ENCODE peak calls at places on chromosomes 13 and 19, in six cellular contexts. One of them, this sample, is unnamed. For H3K27me3, the result is how much of the 10 kb centered on the place peaks cover.

GRCh38 chr13:112978561-112979405 is 9.8 kb downstream of the MCF2L start:
- DNase-seq in fibroblast of lung: no peak
- DNase-seq in heart left ventricle: no peak
- DNase-seq in SJSA1: no peak
- DNase-seq in DND-41: no peak
- DNase-seq in BE2C: no peak
- DNase-seq in this sample: no peak

GRCh38 chr13:24208314-24208713 is 47.8 kb downstream of the SPATA13 start:
- DNase-seq in fibroblast of lung: peak
- DNase-seq in heart left ventricle: no peak
- DNase-seq in SJSA1: peak
- DNase-seq in DND-41: no peak
- DNase-seq in BE2C: no peak
- DNase-seq in this sample: no peak

GRCh38 chr13:60759499-60759898 is 362.5 kb downstream of the TDRD3 start:
- DNase-seq in fibroblast of lung: no peak
- DNase-seq in heart left ventricle: no peak
- DNase-seq in SJSA1: peak
- DNase-seq in DND-41: no peak
- DNase-seq in BE2C: no peak
- DNase-seq in this sample: no peak

GRCh38 chr13:73730014-73730413 is 404.2 kb downstream of the KLF12 start:
- DNase-seq in fibroblast of lung: no peak
- DNase-seq in heart left ventricle: no peak
- DNase-seq in SJSA1: no peak
- DNase-seq in DND-41: no peak
- DNase-seq in BE2C: no peak
- DNase-seq in this sample: no peak

GRCh38 chr13:35512271-35512920 is 35.9 kb upstream of the MAB21L1 start:
- DNase-seq in fibroblast of lung: peak
- DNase-seq in heart left ventricle: no peak
- DNase-seq in SJSA1: no peak
- DNase-seq in DND-41: no peak
- DNase-seq in BE2C: no peak
- DNase-seq in this sample: no peak

GRCh38 chr19:32067686-32068085 is 277.7 kb upstream of the ZNF507 start:
- DNase-seq in fibroblast of lung: no peak
- DNase-seq in heart left ventricle: no peak
- DNase-seq in SJSA1: no peak
- DNase-seq in DND-41: no peak
- DNase-seq in BE2C: no peak
- DNase-seq in this sample: no peak

GRCh38 chr13:57633141-57633949 is 1.8 kb downstream of the PCDH17 start:
- DNase-seq in fibroblast of lung: peak
- DNase-seq in heart left ventricle: peak
- DNase-seq in SJSA1: no peak
- DNase-seq in DND-41: no peak
- DNase-seq in BE2C: no peak
- DNase-seq in this sample: peak

GRCh38 chr19:56153507-56153906 is 12.4 kb downstream of the ZNF444 start:
- DNase-seq in fibroblast of lung: no peak
- DNase-seq in heart left ventricle: no peak
- DNase-seq in SJSA1: no peak
- DNase-seq in DND-41: no peak
- DNase-seq in BE2C: no peak
- DNase-seq in this sample: no peak

GRCh38 chr13:73809561-73809960 is 324.6 kb downstream of the KLF12 start:
- DNase-seq in fibroblast of lung: peak
- DNase-seq in heart left ventricle: no peak
- DNase-seq in SJSA1: peak
- DNase-seq in DND-41: no peak
- DNase-seq in BE2C: no peak
- DNase-seq in this sample: no peak

GRCh38 chr13:42176286-42176685 is 95.7 kb upstream of the AKAP11 start:
- DNase-seq in fibroblast of lung: no peak
- DNase-seq in heart left ventricle: no peak
- DNase-seq in SJSA1: no peak
- DNase-seq in DND-41: peak
- DNase-seq in BE2C: no peak
- DNase-seq in this sample: no peak

GRCh38 chr13:49356224-49356623 is 87.6 kb downstream of the CAB39L start:
- DNase-seq in fibroblast of lung: peak
- DNase-seq in heart left ventricle: no peak
- DNase-seq in SJSA1: peak
- DNase-seq in DND-41: no peak
- DNase-seq in BE2C: no peak
- DNase-seq in this sample: no peak

GRCh38 chr13:113220141-113220598 is 10.8 kb downstream of the CUL4A start:
- DNase-seq in fibroblast of lung: no peak
- DNase-seq in heart left ventricle: no peak
- DNase-seq in SJSA1: no peak
- DNase-seq in DND-41: no peak
- DNase-seq in BE2C: peak
- DNase-seq in this sample: no peak

GRCh38 chr19:38917516-38917915 is 5.5 kb upstream of the CCER2 start:
- DNase-seq in fibroblast of lung: no peak
- DNase-seq in heart left ventricle: no peak
- DNase-seq in SJSA1: no peak
- DNase-seq in DND-41: no peak
- DNase-seq in BE2C: peak
- DNase-seq in this sample: no peak

GRCh38 chr19:40809358-40810086 is 10.5 kb downstream of the EGLN2 start:
- DNase-seq in fibroblast of lung: no peak
- DNase-seq in heart left ventricle: no peak
- DNase-seq in SJSA1: no peak
- DNase-seq in DND-41: no peak
- DNase-seq in BE2C: no peak
- DNase-seq in this sample: no peak

GRCh38 chr13:108786578-108787100 is 157.2 kb downstream of the MYO16 start:
- DNase-seq in fibroblast of lung: peak
- DNase-seq in heart left ventricle: no peak
- DNase-seq in SJSA1: no peak
- DNase-seq in DND-41: no peak
- DNase-seq in BE2C: no peak
- DNase-seq in this sample: no peak

GRCh38 chr13:109810761-109811510 is 24.6 kb upstream of the IRS2 start:
- DNase-seq in fibroblast of lung: no peak
- DNase-seq in heart left ventricle: no peak
- DNase-seq in SJSA1: no peak
- DNase-seq in DND-41: no peak
- DNase-seq in BE2C: no peak
- DNase-seq in this sample: no peak

GRCh38 chr13:99063952-99064351 is 86.1 kb upstream of the DOCK9 start:
- DNase-seq in fibroblast of lung: peak
- DNase-seq in heart left ventricle: no peak
- DNase-seq in SJSA1: no peak
- DNase-seq in DND-41: no peak
- DNase-seq in BE2C: no peak
- DNase-seq in this sample: no peak

GRCh38 chr19:30374791-30375650 is 2.8 kb downstream of the ZNF536 start:
- DNase-seq in fibroblast of lung: no peak
- DNase-seq in heart left ventricle: no peak
- DNase-seq in SJSA1: peak
- DNase-seq in DND-41: no peak
- DNase-seq in BE2C: peak
- DNase-seq in this sample: no peak

GRCh38 chr13:51590966-51591627 is 6.8 kb downstream of the WDFY2 start:
- DNase-seq in fibroblast of lung: peak
- DNase-seq in heart left ventricle: no peak
- DNase-seq in SJSA1: peak
- DNase-seq in DND-41: no peak
- DNase-seq in BE2C: no peak
- DNase-seq in this sample: no peak

GRCh38 chr19:33482486-33482885 is 39.1 kb downstream of the PEPD start:
- DNase-seq in fibroblast of lung: no peak
- DNase-seq in heart left ventricle: no peak
- DNase-seq in SJSA1: no peak
- DNase-seq in DND-41: no peak
- DNase-seq in BE2C: no peak
- DNase-seq in this sample: no peak

GRCh38 chr13:77728265-77728966 is 30.9 kb downstream of the SLAIN1 start:
- DNase-seq in fibroblast of lung: no peak
- DNase-seq in heart left ventricle: no peak
- DNase-seq in SJSA1: no peak
- DNase-seq in DND-41: no peak
- DNase-seq in BE2C: no peak
- DNase-seq in this sample: no peak

GRCh38 chr13:77724092-77724491 is 26.6 kb downstream of the SLAIN1 start:
- DNase-seq in fibroblast of lung: no peak
- DNase-seq in heart left ventricle: no peak
- DNase-seq in SJSA1: no peak
- DNase-seq in DND-41: no peak
- DNase-seq in BE2C: no peak
- DNase-seq in this sample: no peak

GRCh38 chr13:77733674-77734073 is 36.2 kb downstream of the SLAIN1 start:
- DNase-seq in fibroblast of lung: no peak
- DNase-seq in heart left ventricle: no peak
- DNase-seq in SJSA1: no peak
- DNase-seq in DND-41: no peak
- DNase-seq in BE2C: no peak
- DNase-seq in this sample: no peak

GRCh38 chr13:77732287-77732686 is 34.8 kb downstream of the SLAIN1 start:
- DNase-seq in fibroblast of lung: no peak
- DNase-seq in heart left ventricle: no peak
- DNase-seq in SJSA1: no peak
- DNase-seq in DND-41: no peak
- DNase-seq in BE2C: no peak
- DNase-seq in this sample: no peak

DNA sequence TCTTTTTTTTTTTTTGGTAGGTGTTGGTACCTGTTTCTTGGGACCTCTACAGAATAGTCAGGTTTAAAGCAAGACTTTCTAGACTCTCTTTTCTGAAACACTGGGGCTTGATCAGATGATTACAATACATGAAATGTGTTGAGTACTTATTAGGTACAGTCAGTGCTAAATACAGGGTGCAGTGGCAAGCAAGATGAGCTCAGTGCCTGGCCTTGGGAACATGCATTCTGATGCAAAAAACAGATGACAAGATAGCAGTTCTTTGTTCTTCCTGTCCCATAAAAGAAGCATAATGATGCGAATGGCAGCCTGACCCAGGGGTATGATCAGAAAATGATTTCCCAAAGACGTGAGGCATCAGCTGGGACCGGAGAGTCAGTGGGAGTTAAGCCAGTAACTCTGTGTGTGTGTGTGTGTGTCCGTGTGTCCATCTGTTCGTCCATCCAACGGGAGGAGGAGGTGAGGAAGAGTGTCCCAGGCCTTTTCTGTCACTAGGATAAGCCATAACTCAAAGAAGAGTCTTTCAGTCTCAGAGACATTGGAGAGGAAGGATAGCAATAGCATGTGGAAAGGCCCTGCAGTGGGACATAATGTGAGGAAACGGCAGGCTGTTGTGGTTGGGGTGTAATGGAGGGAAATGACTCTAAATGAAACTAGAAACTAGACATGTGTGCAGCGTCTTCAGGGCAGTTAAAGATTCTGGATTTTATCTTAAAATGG is 32.2 kb downstream of the SLAIN1 start:
- DNase-seq in fibroblast of lung: no peak
- DNase-seq in heart left ventricle: no peak
- DNase-seq in SJSA1: no peak
- DNase-seq in DND-41: no peak
- DNase-seq in BE2C: no peak
- DNase-seq in this sample: no peak
- H3K4me3 ChIP-seq in fibroblast of lung: no peak
- H3K4me3 ChIP-seq in heart left ventricle: no peak
- H3K4me3 ChIP-seq in SJSA1: no peak
- H3K4me3 ChIP-seq in DND-41: no peak
- H3K4me3 ChIP-seq in BE2C: no peak
- H3K4me3 ChIP-seq in this sample: no peak

GRCh38 chr19:49435670-49436069 is 5.7 kb downstream of the SLC17A7 start:
- DNase-seq in fibroblast of lung: no peak
- DNase-seq in heart left ventricle: no peak
- DNase-seq in SJSA1: no peak
- DNase-seq in DND-41: no peak
- DNase-seq in BE2C: no peak
- DNase-seq in this sample: no peak
- H3K27me3 ChIP-seq in fibroblast of lung: half or more
- H3K27me3 ChIP-seq in heart left ventricle: under half
- H3K27me3 ChIP-seq in SJSA1: half or more
- H3K27me3 ChIP-seq in DND-41: under half
- H3K27me3 ChIP-seq in BE2C: half or more
- H3K27me3 ChIP-seq in this sample: half or more

DNA sequence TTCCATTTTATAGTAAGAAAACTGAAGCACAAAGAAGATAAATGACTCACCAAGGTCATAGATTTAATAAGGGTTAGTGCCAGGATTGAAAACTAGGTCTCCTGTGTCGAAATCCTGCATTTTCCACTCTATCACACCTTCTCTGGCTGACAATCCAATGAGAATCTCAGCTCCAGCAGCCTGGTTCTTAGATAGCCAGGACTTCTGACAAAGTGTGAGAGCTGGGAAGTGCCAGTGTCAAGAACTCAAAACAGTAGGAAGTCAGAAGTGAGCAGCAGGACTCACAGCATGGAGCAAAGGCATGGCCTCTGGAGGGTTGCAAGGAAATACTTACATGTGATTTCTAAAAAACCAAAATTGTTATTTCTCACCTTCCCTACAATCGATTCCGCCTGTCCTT is 24.3 kb downstream of the KCTD12 start:
- DNase-seq in fibroblast of lung: no peak
- DNase-seq in heart left ventricle: no peak
- DNase-seq in SJSA1: no peak
- DNase-seq in DND-41: no peak
- DNase-seq in BE2C: no peak
- DNase-seq in this sample: no peak
- H3K4me3 ChIP-seq in fibroblast of lung: no peak
- H3K4me3 ChIP-seq in heart left ventricle: no peak
- H3K4me3 ChIP-seq in SJSA1: no peak
- H3K4me3 ChIP-seq in DND-41: no peak
- H3K4me3 ChIP-seq in BE2C: no peak
- H3K4me3 ChIP-seq in this sample: no peak

DNA sequence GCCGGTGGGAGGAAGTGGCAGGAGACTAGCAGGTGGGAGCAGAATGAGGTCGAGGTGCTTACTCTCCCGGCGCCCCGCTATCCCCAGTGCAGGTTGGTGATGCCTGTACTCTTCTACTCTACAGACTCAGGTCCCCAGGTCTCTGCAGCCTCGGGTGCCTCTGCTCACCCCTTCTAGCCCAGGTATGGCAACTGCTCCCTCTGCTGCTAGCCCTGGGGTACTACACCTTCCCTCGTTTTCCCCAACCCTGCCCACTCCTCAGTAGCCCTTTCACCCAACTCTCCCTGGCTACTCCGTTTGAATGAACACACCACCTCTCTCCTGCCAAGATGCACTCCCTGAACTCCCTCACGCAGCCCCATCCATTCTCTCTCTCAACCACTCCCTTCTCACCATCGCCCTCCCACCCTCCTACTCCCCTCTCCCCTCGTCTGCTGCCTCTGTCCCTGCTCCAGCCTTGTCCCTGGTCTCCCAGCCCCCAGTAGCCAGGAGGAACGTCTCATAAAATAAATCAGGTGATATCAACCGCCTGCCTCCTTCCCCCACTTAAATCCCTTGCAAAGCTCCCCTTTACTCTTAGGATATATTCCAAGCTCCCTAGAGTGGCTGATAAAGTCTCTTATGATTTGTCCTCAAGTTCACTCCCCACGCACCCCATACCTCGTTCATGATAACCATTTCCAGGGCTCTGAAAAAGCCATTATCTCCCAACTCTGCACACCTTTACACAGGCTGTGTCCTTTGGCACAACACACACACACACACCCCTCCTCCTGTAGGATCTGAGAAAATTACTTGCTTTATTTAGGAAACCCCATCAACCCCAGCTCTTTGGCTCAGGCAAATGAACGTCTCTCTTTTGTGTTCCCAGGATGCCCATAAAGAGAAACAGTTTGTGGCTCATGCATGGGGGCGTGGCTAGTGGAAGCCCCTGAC is 8.2 kb upstream of the MEIS3 start:
- DNase-seq in fibroblast of lung: peak
- DNase-seq in heart left ventricle: no peak
- DNase-seq in SJSA1: peak
- DNase-seq in DND-41: peak
- DNase-seq in BE2C: peak
- DNase-seq in this sample: peak
- H3K27me3 ChIP-seq in fibroblast of lung: under half
- H3K27me3 ChIP-seq in heart left ventricle: under half
- H3K27me3 ChIP-seq in SJSA1: under half
- H3K27me3 ChIP-seq in DND-41: under half
- H3K27me3 ChIP-seq in BE2C: under half
- H3K27me3 ChIP-seq in this sample: under half

This sample was measured in naive thymus-derived CD4-positive, alpha-beta T cell.